ENCODE peak calls at places on chromosomes 5 and 9, in ten cellular contexts. X, O, I, B, F, N, J, R, A and V are unnamed samples.

GRCh38 chr5:178399723-178400115 is 167.1 kb upstream of the PHYKPL start:
- DNase-seq in X (no peak), O (no peak), I (no peak), B (no peak), F (no peak), N (no peak), J (peak; percentile 52), R (peak; percentile 30), A (no peak), V (no peak)

GRCh38 chr5:127064253-127064652 is 9.0 kb downstream of the C5orf63 start:
- DNase-seq in X (no peak), O (no peak), I (no peak), B (no peak), F (no peak), N (no peak), J (no peak), R (no peak), A (no peak), V (no peak)

GRCh38 chr5:137190441-137190840 is 308.7 kb downstream of the SPOCK1 start:
- DNase-seq in X (peak; percentile 61), O (no peak), I (no peak), B (peak; percentile 73), F (no peak), N (no peak), J (no peak), R (no peak), A (no peak), V (no peak)

GRCh38 chr5:34497031-34497808 is 158.9 kb upstream of the RAI14 start:
- DNase-seq in X (no peak), O (no peak), I (no peak), B (peak; percentile 18), F (no peak), N (peak; percentile 10), J (no peak), R (no peak), A (no peak), V (no peak)

GRCh38 chr5:115350892-115351291 is 54.4 kb upstream of the CCDC112 start:
- DNase-seq in X (no peak), O (no peak), I (no peak), B (no peak), F (no peak), N (no peak), J (no peak), R (no peak), A (no peak), V (no peak)

GRCh38 chr5:50667079-50667652 is 729 bp downstream of the PARP8 start:
- DNase-seq in X (no peak), O (peak; percentile 28), I (peak; percentile 23), B (peak; percentile 75), F (peak; percentile 62), N (peak; percentile 73), J (peak; percentile 93), R (no peak), A (peak; percentile 26), V (no peak)

GRCh38 chr5:109143001-109143400 is 266.8 kb downstream of the PJA2 start:
- DNase-seq in X (no peak), O (no peak), I (no peak), B (peak; percentile 3), F (no peak), N (no peak), J (no peak), R (no peak), A (no peak), V (no peak)

GRCh38 chr5:123156577-123157296 is 67.7 kb downstream of the PRDM6 start:
- DNase-seq in X (peak; percentile 70), O (no peak), I (no peak), B (peak; percentile 77), F (no peak), N (no peak), J (no peak), R (no peak), A (no peak), V (no peak)

GRCh38 chr5:308672-309271 is 12.7 kb upstream of the AHRR start:
- DNase-seq in X (peak; percentile 23), O (no peak), I (no peak), B (peak; percentile 61), F (no peak), N (peak; percentile 34), J (peak; percentile 18), R (no peak), A (no peak), V (no peak)

GRCh38 chr5:150001660-150002493 is 1.3 kb downstream of the HMGXB3 start:
- DNase-seq in X (peak; percentile 57), O (no peak), I (no peak), B (peak; percentile 89), F (peak; percentile 38), N (peak; percentile 32), J (peak; percentile 39), R (no peak), A (no peak), V (peak; percentile 79)

GRCh38 chr5:6107675-6108539 is 270.4 kb downstream of the MED10 start:
- DNase-seq in X (no peak), O (no peak), I (no peak), B (no peak), F (no peak), N (no peak), J (no peak), R (no peak), A (no peak), V (no peak)

GRCh38 chr5:173868096-173868879 is 19.9 kb upstream of the CPEB4 start:
- DNase-seq in X (no peak), O (peak; percentile 38), I (no peak), B (no peak), F (no peak), N (no peak), J (no peak), R (no peak), A (no peak), V (no peak)

GRCh38 chr9:133491656-133491925 is 12.7 kb upstream of the SLC2A6 start:
- DNase-seq in X (no peak), O (no peak), I (no peak), B (no peak), F (no peak), N (peak; percentile 1), J (no peak), R (no peak), A (no peak), V (no peak)

GRCh38 chr5:457195-457961 is 14.4 kb downstream of the EXOC3 start:
- DNase-seq in X (no peak), O (no peak), I (no peak), B (no peak), F (no peak), N (no peak), J (no peak), R (no peak), A (peak; percentile 2), V (no peak)

GRCh38 chr5:116280149-116280803 is 195.5 kb downstream of the COMMD10 start:
- DNase-seq in X (no peak), O (no peak), I (no peak), B (no peak), F (no peak), N (no peak), J (no peak), R (no peak), A (no peak), V (no peak)

GRCh38 chr9:104088416-104088815 is 5.7 kb upstream of the SMC2 start:
- DNase-seq in X (no peak), O (no peak), I (no peak), B (peak; percentile 22), F (no peak), N (no peak), J (no peak), R (no peak), A (no peak), V (no peak)

GRCh38 chr5:21663082-21663481 is 1190.1 kb downstream of the CDH12 start:
- DNase-seq in X (no peak), O (no peak), I (no peak), B (no peak), F (no peak), N (no peak), J (no peak), R (no peak), A (no peak), V (no peak)

GRCh38 chr9:121566401-121567141 is 66.9 kb upstream of the GGTA1 start:
- DNase-seq in X (peak; percentile 64), O (no peak), I (no peak), B (peak; percentile 91), F (no peak), N (peak; percentile 37), J (no peak), R (peak; percentile 16), A (peak; percentile 54), V (no peak)

GRCh38 chr5:159362190-159362589 is 31.9 kb upstream of the IL12B start:
- DNase-seq in X (no peak), O (no peak), I (no peak), B (no peak), F (no peak), N (no peak), J (no peak), R (no peak), A (no peak), V (no peak)

GRCh38 chr9:11697101-11697500 is 996.1 kb upstream of the TYRP1 start:
- DNase-seq in X (no peak), O (no peak), I (no peak), B (no peak), F (no peak), N (no peak), J (no peak), R (no peak), A (no peak), V (peak; percentile 96)

GRCh38 chr5:156383510-156383909 is 56.5 kb downstream of the SGCD start:
- DNase-seq in X (peak; percentile 75), O (no peak), I (no peak), B (peak; percentile 90), F (no peak), N (no peak), J (no peak), R (no peak), A (no peak), V (no peak)